ENCODE peak calls at places on chromosome 14, in four cellular contexts. One of them, this sample, is unnamed.

GRCh38 chr14:68552597-68552996 is 240.3 kb downstream of the ZFP36L1 start:
- DNase-seq in effector CD4-positive, alpha-beta T cell: no peak
- DNase-seq in fibroblast of pulmonary artery: peak; percentile 49
- DNase-seq in T-cell: no peak
- DNase-seq in this sample: no peak

GRCh38 chr14:39395555-39396254 is 36.5 kb downstream of the FBXO33 start:
- DNase-seq in effector CD4-positive, alpha-beta T cell: no peak
- DNase-seq in fibroblast of pulmonary artery: no peak
- DNase-seq in T-cell: no peak
- DNase-seq in this sample: no peak

GRCh38 chr14:94388896-94389469 is 581 bp upstream of the SERPINA1 start:
- DNase-seq in effector CD4-positive, alpha-beta T cell: no peak
- DNase-seq in fibroblast of pulmonary artery: no peak
- DNase-seq in T-cell: no peak
- DNase-seq in this sample: no peak

GRCh38 chr14:70735043-70735442 is 74.3 kb downstream of the MAP3K9 start:
- DNase-seq in effector CD4-positive, alpha-beta T cell: no peak
- DNase-seq in fibroblast of pulmonary artery: peak; percentile 13
- DNase-seq in T-cell: no peak
- DNase-seq in this sample: no peak

GRCh38 chr14:74941676-74942097 is 13.7 kb downstream of the PGF start:
- DNase-seq in effector CD4-positive, alpha-beta T cell: peak; percentile 31
- DNase-seq in fibroblast of pulmonary artery: peak; percentile 33
- DNase-seq in T-cell: peak; percentile 38
- DNase-seq in this sample: peak; percentile 42

GRCh38 chr14:50791201-50791600 is 39.8 kb downstream of the NIN start:
- DNase-seq in effector CD4-positive, alpha-beta T cell: no peak
- DNase-seq in fibroblast of pulmonary artery: no peak
- DNase-seq in T-cell: no peak
- DNase-seq in this sample: no peak

GRCh38 chr14:96267336-96267735 is 11.3 kb downstream of the BDKRB1 start:
- DNase-seq in effector CD4-positive, alpha-beta T cell: no peak
- DNase-seq in fibroblast of pulmonary artery: peak; percentile 79
- DNase-seq in T-cell: no peak
- DNase-seq in this sample: no peak

GRCh38 chr14:68020999-68021663 is 201.6 kb downstream of the RAD51B start:
- DNase-seq in effector CD4-positive, alpha-beta T cell: no peak
- DNase-seq in fibroblast of pulmonary artery: no peak
- DNase-seq in T-cell: no peak
- DNase-seq in this sample: no peak

GRCh38 chr14:102323102-102323501 is 3.6 kb downstream of the ZNF839 start:
- DNase-seq in effector CD4-positive, alpha-beta T cell: no peak
- DNase-seq in fibroblast of pulmonary artery: peak; percentile 90
- DNase-seq in T-cell: peak; percentile 11
- DNase-seq in this sample: no peak